ENCODE peak calls at places on chromosomes 7 and 10, in seven cellular contexts. One of them, this sample, is unnamed.

GRCh38 chr10:124705021-124705740 is 39.0 kb downstream of the FAM53B start:
- DNase-seq in fibroblast of mammary gland: no peak
- DNase-seq in midbrain: no peak
- DNase-seq in RWPE1: no peak
- DNase-seq in DMS 273 treated with DMSO at 0.1 percent for 48 hours: no peak
- DNase-seq in aorta: peak; percentile 56
- DNase-seq in astrocyte of the spinal cord: no peak
- DNase-seq in this sample: no peak

GRCh38 chr10:50993817-50994251 is 80.5 kb upstream of the PRKG1 start:
- DNase-seq in astrocyte of the spinal cord: no peak
- DNase-seq in fibroblast of mammary gland: peak; percentile 75
- DNase-seq in DMS 273 treated with DMSO at 0.1 percent for 48 hours: no peak
- DNase-seq in aorta: no peak
- DNase-seq in midbrain: no peak
- DNase-seq in RWPE1: no peak
- DNase-seq in this sample: peak; percentile 51

GRCh38 chr7:100642534-100642907 is 1.2 kb upstream of the TFR2 start:
- DNase-seq in DMS 273 treated with DMSO at 0.1 percent for 48 hours: no peak
- DNase-seq in astrocyte of the spinal cord: no peak
- DNase-seq in fibroblast of mammary gland: no peak
- DNase-seq in midbrain: no peak
- DNase-seq in RWPE1: no peak
- DNase-seq in aorta: no peak
- DNase-seq in this sample: no peak

GRCh38 chr10:117137031-117137910 is 799 bp downstream of the VAX1 start:
- DNase-seq in midbrain: no peak
- DNase-seq in DMS 273 treated with DMSO at 0.1 percent for 48 hours: no peak
- DNase-seq in fibroblast of mammary gland: no peak
- DNase-seq in aorta: peak; percentile 76
- DNase-seq in astrocyte of the spinal cord: no peak
- DNase-seq in RWPE1: peak; percentile 60
- DNase-seq in this sample: peak; percentile 57

GRCh38 chr7:194257-194995 is 2.1 kb downstream of the FAM20C start:
- DNase-seq in astrocyte of the spinal cord: peak; percentile 49
- DNase-seq in midbrain: no peak
- DNase-seq in fibroblast of mammary gland: no peak
- DNase-seq in RWPE1: peak; percentile 45
- DNase-seq in DMS 273 treated with DMSO at 0.1 percent for 48 hours: no peak
- DNase-seq in aorta: peak; percentile 79
- DNase-seq in this sample: peak; percentile 62

GRCh38 chr7:150935149-150935548 is 43.0 kb downstream of the KCNH2 start:
- DNase-seq in RWPE1: no peak
- DNase-seq in midbrain: no peak
- DNase-seq in DMS 273 treated with DMSO at 0.1 percent for 48 hours: no peak
- DNase-seq in aorta: no peak
- DNase-seq in astrocyte of the spinal cord: no peak
- DNase-seq in fibroblast of mammary gland: no peak
- DNase-seq in this sample: no peak

GRCh38 chr10:30098624-30099023 is 39.2 kb upstream of the JCAD start:
- DNase-seq in aorta: no peak
- DNase-seq in midbrain: no peak
- DNase-seq in astrocyte of the spinal cord: peak; percentile 83
- DNase-seq in RWPE1: peak; percentile 53
- DNase-seq in fibroblast of mammary gland: peak; percentile 92
- DNase-seq in DMS 273 treated with DMSO at 0.1 percent for 48 hours: no peak
- DNase-seq in this sample: peak; percentile 97

GRCh38 chr7:127904706-127905056 is 126.6 kb downstream of the LRRC4 start:
- DNase-seq in midbrain: no peak
- DNase-seq in astrocyte of the spinal cord: no peak
- DNase-seq in DMS 273 treated with DMSO at 0.1 percent for 48 hours: no peak
- DNase-seq in aorta: no peak
- DNase-seq in RWPE1: no peak
- DNase-seq in fibroblast of mammary gland: no peak
- DNase-seq in this sample: no peak

GRCh38 chr10:34522542-34522941 is 292.6 kb downstream of the PARD3 start:
- DNase-seq in RWPE1: no peak
- DNase-seq in DMS 273 treated with DMSO at 0.1 percent for 48 hours: no peak
- DNase-seq in aorta: no peak
- DNase-seq in fibroblast of mammary gland: peak; percentile 33
- DNase-seq in midbrain: peak; percentile 21
- DNase-seq in astrocyte of the spinal cord: peak; percentile 52
- DNase-seq in this sample: peak; percentile 26

GRCh38 chr10:119104653-119105024 is 726 bp downstream of the DENND10 start:
- DNase-seq in RWPE1: no peak
- DNase-seq in aorta: peak; percentile 76
- DNase-seq in fibroblast of mammary gland: no peak
- DNase-seq in astrocyte of the spinal cord: no peak
- DNase-seq in midbrain: peak; percentile 19
- DNase-seq in DMS 273 treated with DMSO at 0.1 percent for 48 hours: no peak
- DNase-seq in this sample: peak; percentile 17

GRCh38 chr10:803041-803741 is 113.7 kb upstream of the DIP2C start:
- DNase-seq in DMS 273 treated with DMSO at 0.1 percent for 48 hours: no peak
- DNase-seq in fibroblast of mammary gland: no peak
- DNase-seq in midbrain: no peak
- DNase-seq in aorta: no peak
- DNase-seq in RWPE1: no peak
- DNase-seq in astrocyte of the spinal cord: no peak
- DNase-seq in this sample: no peak

GRCh38 chr10:130740788-130741785 is 570.4 kb downstream of the TCERG1L start:
- DNase-seq in midbrain: peak; percentile 8
- DNase-seq in aorta: peak; percentile 63
- DNase-seq in DMS 273 treated with DMSO at 0.1 percent for 48 hours: no peak
- DNase-seq in astrocyte of the spinal cord: no peak
- DNase-seq in fibroblast of mammary gland: no peak
- DNase-seq in RWPE1: no peak
- DNase-seq in this sample: no peak

GRCh38 chr7:102860351-102860811 is 52.4 kb upstream of the LRRC17 start:
- DNase-seq in DMS 273 treated with DMSO at 0.1 percent for 48 hours: no peak
- DNase-seq in fibroblast of mammary gland: peak; percentile 99
- DNase-seq in astrocyte of the spinal cord: peak; percentile 88
- DNase-seq in RWPE1: no peak
- DNase-seq in midbrain: no peak
- DNase-seq in aorta: no peak
- DNase-seq in this sample: peak; percentile 92

GRCh38 chr7:132386249-132386681 is 190.0 kb downstream of the PLXNA4 start:
- DNase-seq in astrocyte of the spinal cord: peak; percentile 77
- DNase-seq in RWPE1: no peak
- DNase-seq in fibroblast of mammary gland: no peak
- DNase-seq in DMS 273 treated with DMSO at 0.1 percent for 48 hours: no peak
- DNase-seq in aorta: peak; percentile 81
- DNase-seq in midbrain: peak; percentile 62
- DNase-seq in this sample: peak; percentile 75

GRCh38 chr7:11486271-11486670 is 345.7 kb downstream of the THSD7A start:
- DNase-seq in aorta: no peak
- DNase-seq in astrocyte of the spinal cord: no peak
- DNase-seq in RWPE1: no peak
- DNase-seq in DMS 273 treated with DMSO at 0.1 percent for 48 hours: no peak
- DNase-seq in midbrain: no peak
- DNase-seq in fibroblast of mammary gland: peak; percentile 3
- DNase-seq in this sample: no peak

GRCh38 chr10:105540381-105540780 is 899.3 kb downstream of the SORCS3 start:
- DNase-seq in aorta: no peak
- DNase-seq in RWPE1: no peak
- DNase-seq in midbrain: no peak
- DNase-seq in astrocyte of the spinal cord: no peak
- DNase-seq in DMS 273 treated with DMSO at 0.1 percent for 48 hours: no peak
- DNase-seq in fibroblast of mammary gland: no peak
- DNase-seq in this sample: no peak